ENCODE peak calls at places on chromosome 6, in five cellular contexts. Y is esophagus squamous epithelium, D is breast epithelium, L is prostate gland, C is ovary. I is an unnamed sample.

GRCh38 chr6:102352552-102352951 is 959.0 kb downstream of the GRIK2 start:
- DNase-seq in Y (no peak), D (no peak), L (no peak), C (no peak), I (no peak)

GRCh38 chr6:109348246-109348645 is 34.0 kb downstream of the CD164 start:
- DNase-seq in Y (no peak), D (no peak), L (no peak), C (no peak), I (no peak)

GRCh38 chr6:147774856-147775255 is 266.4 kb downstream of the SAMD5 start:
- DNase-seq in Y (no peak), D (no peak), L (no peak), C (no peak), I (no peak)

GRCh38 chr6:100823041-100823440 is 58.1 kb downstream of the ASCC3 start:
- DNase-seq in Y (no peak), D (no peak), L (no peak), C (no peak), I (no peak)

GRCh38 chr6:111456208-111456607 is 26.8 kb downstream of the REV3L start:
- DNase-seq in Y (no peak), D (no peak), L (no peak), C (no peak), I (no peak)

GRCh38 chr6:41568585-41569384 is 22.6 kb downstream of the FOXP4 start:
- DNase-seq in Y (no peak), D (no peak), L (peak; percentile 75), C (no peak), I (no peak)

GRCh38 chr6:53837875-53838806 is 43.3 kb downstream of the LRRC1 start:
- DNase-seq in Y (no peak), D (no peak), L (peak; percentile 43), C (no peak), I (no peak)

GRCh38 chr6:122645256-122645655 is 35.1 kb downstream of the PKIB start:
- DNase-seq in Y (no peak), D (no peak), L (no peak), C (no peak), I (no peak)

GRCh38 chr6:95431637-95432228 is 145.6 kb upstream of the MANEA start:
- DNase-seq in Y (no peak), D (no peak), L (peak; percentile 35), C (peak; percentile 26), I (peak; percentile 3)

GRCh38 chr6:149218471-149218870 is 99.0 kb upstream of the TAB2 start:
- DNase-seq in Y (no peak), D (no peak), L (no peak), C (no peak), I (no peak)

GRCh38 chr6:161663682-161664081 is 389.8 kb upstream of the AGPAT4 start:
- DNase-seq in Y (no peak), D (no peak), L (no peak), C (no peak), I (no peak)

GRCh38 chr6:139891471-139891870 is 517.0 kb upstream of the CITED2 start:
- DNase-seq in Y (no peak), D (no peak), L (no peak), C (no peak), I (peak; percentile 69)

GRCh38 chr6:14681699-14682487 is 564.0 kb upstream of the JARID2 start:
- DNase-seq in Y (no peak), D (no peak), L (no peak), C (no peak), I (no peak)

GRCh38 chr6:152552616-152553209 is 84.4 kb downstream of the SYNE1 start:
- DNase-seq in Y (no peak), D (no peak), L (peak; percentile 60), C (peak; percentile 79), I (peak; percentile 37)

GRCh38 chr6:110255356-110255755 is 75.1 kb downstream of the CDC40 start:
- DNase-seq in Y (no peak), D (no peak), L (no peak), C (no peak), I (no peak)

GRCh38 chr6:90025418-90026089 is 131.3 kb downstream of the GJA10 start:
- DNase-seq in Y (no peak), D (no peak), L (no peak), C (no peak), I (peak; percentile 84)

GRCh38 chr6:22253955-22254655 is 42.7 kb downstream of the PRL start:
- DNase-seq in Y (no peak), D (no peak), L (no peak), C (no peak), I (no peak)

GRCh38 chr6:88361298-88361697 is 195.2 kb upstream of the CNR1 start:
- DNase-seq in Y (no peak), D (no peak), L (no peak), C (no peak), I (no peak)
- H3K27ac ChIP-seq in Y (no peak overlapping the region), D (no peak overlapping the region), L (no peak overlapping the region), C (no peak overlapping the region), I (no peak overlapping the region)

GRCh38 chr6:117269649-117270120 is 4.3 kb downstream of the VGLL2 start:
- DNase-seq in Y (no peak), D (no peak), L (no peak), C (no peak), I (no peak)
- H3K27me3 ChIP-seq in Y (peaks cover 100% of the 10 kb centered on the region), D (no peaks in the 10 kb centered on the region), L (peaks cover 53% of the 10 kb centered on the region), C (no peaks in the 10 kb centered on the region), I (peaks cover 77% of the 10 kb centered on the region)

GRCh38 chr6:136646377-136646776 is 96.2 kb upstream of the MAP7 start:
- DNase-seq in Y (no peak), D (no peak), L (no peak), C (no peak), I (no peak)
- H3K27ac ChIP-seq in Y (no peak overlapping the region), D (peak overlapping the region; percentile 45), L (peak overlapping the region; percentile 19), C (no peak overlapping the region), I (no peak overlapping the region)

GRCh38 chr6:44269168-44269920 is 906 bp upstream of the TMEM151B start:
- DNase-seq in Y (no peak), D (no peak), L (no peak), C (no peak), I (no peak)
- H3K27me3 ChIP-seq in Y (peaks cover 64% of the 10 kb centered on the region), D (peaks cover 6% of the 10 kb centered on the region), L (no peaks in the 10 kb centered on the region), C (no peaks in the 10 kb centered on the region), I (peaks cover 55% of the 10 kb centered on the region)

GRCh38 chr6:33822575-33823395 is 19.0 kb upstream of the MLN start:
- DNase-seq in Y (no peak), D (no peak), L (no peak), C (no peak), I (no peak)

GRCh38 chr6:33826537-33826936 is 22.7 kb upstream of the MLN start:
- DNase-seq in Y (no peak), D (no peak), L (no peak), C (no peak), I (no peak)

GRCh38 chr6:33823806-33824205 is 20.0 kb upstream of the MLN start:
- DNase-seq in Y (no peak), D (no peak), L (no peak), C (no peak), I (no peak)

GRCh38 chr6:33827546-33828451 is 24.0 kb upstream of the MLN start:
- DNase-seq in Y (no peak), D (no peak), L (peak; percentile 28), C (no peak), I (no peak)

GRCh38 chr6:33824461-33825154 is 20.8 kb upstream of the MLN start:
- DNase-seq in Y (no peak), D (no peak), L (no peak), C (no peak), I (no peak)
- H3K27ac ChIP-seq in Y (no peak overlapping the region), D (no peak overlapping the region), L (no peak overlapping the region), C (no peak overlapping the region), I (no peak overlapping the region)

DNA sequence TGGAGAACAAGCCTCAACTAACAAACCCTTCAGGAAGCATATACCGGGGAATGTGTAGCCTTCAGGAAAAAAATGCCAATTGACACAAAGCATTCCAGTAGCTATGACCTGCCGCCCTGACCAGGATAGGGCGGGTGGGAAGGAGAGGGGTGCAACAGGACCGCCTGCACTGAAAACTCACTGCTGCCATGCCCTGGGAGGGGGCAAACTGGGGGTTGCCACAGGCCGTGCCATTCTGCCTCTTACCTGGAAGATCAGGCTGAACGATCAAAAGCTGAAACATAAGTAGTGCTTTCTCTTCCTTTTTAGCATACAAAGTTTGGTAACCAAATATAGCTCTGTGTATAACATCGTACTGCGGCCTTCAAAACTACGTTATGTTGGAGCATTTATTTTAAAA is 21.7 kb downstream of the NR2E1 start:
- DNase-seq in Y (no peak), D (no peak), L (no peak), C (no peak), I (no peak)
- H3K27me3 ChIP-seq in Y (peaks cover 44% of the 10 kb centered on the region), D (no peaks in the 10 kb centered on the region), L (no peaks in the 10 kb centered on the region), C (no peaks in the 10 kb centered on the region), I (peaks cover 26% of the 10 kb centered on the region)

GRCh38 chr6:42784739-42785498 is 3.1 kb downstream of the BICRAL start:
- DNase-seq in Y (no peak), D (no peak), L (no peak), C (no peak), I (no peak)
- H3K27ac ChIP-seq in Y (peak overlapping the region; percentile 99), D (peak overlapping the region; percentile 100), L (peak overlapping the region; percentile 100), C (peak overlapping the region; percentile 99), I (no peak overlapping the region)

GRCh38 chr6:28205879-28206278 is 19.2 kb upstream of the ZSCAN9 start:
- DNase-seq in Y (no peak), D (no peak), L (no peak), C (no peak), I (no peak)
- H3K27me3 ChIP-seq in Y (peaks cover 97% of the 10 kb centered on the region), D (no peaks in the 10 kb centered on the region), L (peaks cover 29% of the 10 kb centered on the region), C (peaks cover 5% of the 10 kb centered on the region), I (peaks cover 40% of the 10 kb centered on the region)

GRCh38 chr6:167122827-167123657 is at the start of gene CCR6:
- DNase-seq in Y (no peak), D (no peak), L (no peak), C (no peak), I (no peak)

GRCh38 chr6:167120557-167121030 is 2.3 kb upstream of the CCR6 start:
- DNase-seq in Y (no peak), D (no peak), L (no peak), C (no peak), I (no peak)

GRCh38 chr6:167121471-167121870 is 1.4 kb upstream of the CCR6 start:
- DNase-seq in Y (no peak), D (no peak), L (no peak), C (no peak), I (no peak)

GRCh38 chr6:167119680-167120556 is 3.0 kb upstream of the CCR6 start:
- DNase-seq in Y (no peak), D (no peak), L (no peak), C (no peak), I (no peak)

GRCh38 chr6:167122041-167122826 is 662 bp upstream of the CCR6 start:
- DNase-seq in Y (no peak), D (no peak), L (no peak), C (no peak), I (no peak)
- H3K27ac ChIP-seq in Y (no peak overlapping the region), D (no peak overlapping the region), L (no peak overlapping the region), C (no peak overlapping the region), I (no peak overlapping the region)